ENCODE peak calls at places on chromosomes 2 and 18, in ten cellular contexts. K is sciatic nerve; C is left colon; T is mesothelial cell of epicardium; L is stimulated activated CD4-positive, alpha-beta T cell treated with anti-CD3 and anti-CD28 coated beads, Interleukin-4, amount 100 ng/mL, for 48 hours; W is EH; J is H54; U is M059J; M is foreskin fibroblast; R is NCI-H510A treated with DMSO at 0.1 percent for 48 hours. G is an unnamed sample.

GRCh38 chr2:150041721-150042450 is 445.6 kb downstream of the RND3 start:
- DNase-seq in K (no peak), C (no peak), T (peak), L (no peak), W (no peak), J (no peak), U (peak), M (peak), R (no peak), G (no peak)

GRCh38 chr2:60725466-60725865 is 30.6 kb upstream of the PAPOLG start:
- DNase-seq in K (no peak), C (no peak), T (no peak), L (no peak), W (no peak), J (no peak), U (no peak), M (no peak), R (no peak), G (no peak)

GRCh38 chr2:210584834-210585233 is 28.4 kb downstream of the CPS1 start:
- DNase-seq in K (no peak), C (no peak), T (no peak), L (no peak), W (no peak), J (no peak), U (peak), M (peak), R (no peak), G (no peak)

GRCh38 chr2:154616659-154617058 is 81.8 kb upstream of the KCNJ3 start:
- DNase-seq in K (no peak), C (no peak), T (no peak), L (no peak), W (no peak), J (no peak), U (no peak), M (no peak), R (no peak), G (no peak)

GRCh38 chr18:12255626-12256026 is 1.5 kb downstream of the CIDEA start:
- DNase-seq in K (no peak), C (no peak), T (no peak), L (no peak), W (peak), J (peak), U (peak), M (peak), R (no peak), G (no peak)

GRCh38 chr2:72198532-72199241 is 51.0 kb upstream of the CYP26B1 start:
- DNase-seq in K (no peak), C (no peak), T (no peak), L (no peak), W (peak), J (peak), U (peak), M (peak), R (no peak), G (no peak)

GRCh38 chr2:134206573-134206972 is 47.3 kb upstream of the MGAT5 start:
- DNase-seq in K (no peak), C (no peak), T (no peak), L (no peak), W (peak), J (peak), U (peak), M (peak), R (no peak), G (no peak)

GRCh38 chr2:159256159-159256558 is 30.3 kb downstream of the WDSUB1 start:
- DNase-seq in K (no peak), C (no peak), T (no peak), L (no peak), W (peak), J (no peak), U (peak), M (peak), R (no peak), G (no peak)

GRCh38 chr2:240875228-240876034 is 6.8 kb downstream of the AGXT start:
- DNase-seq in K (no peak), C (no peak), T (no peak), L (no peak), W (no peak), J (no peak), U (no peak), M (no peak), R (no peak), G (no peak)

GRCh38 chr2:174681099-174681982 is 82.9 kb downstream of the CHRNA1 start:
- DNase-seq in K (no peak), C (no peak), T (no peak), L (no peak), W (peak), J (peak), U (peak), M (peak), R (no peak), G (no peak)

GRCh38 chr18:31516432-31516831 is 18.5 kb downstream of the DSG2 start:
- DNase-seq in K (no peak), C (no peak), T (no peak), L (no peak), W (no peak), J (no peak), U (no peak), M (no peak), R (no peak), G (no peak)

GRCh38 chr2:206230060-206230890 is 44.2 kb upstream of the ZDBF2 start:
- DNase-seq in K (no peak), C (no peak), T (no peak), L (no peak), W (peak), J (no peak), U (peak), M (peak), R (peak), G (no peak)

GRCh38 chr18:26415041-26415440 is 133.3 kb downstream of the KCTD1 start:
- DNase-seq in K (no peak), C (no peak), T (no peak), L (no peak), W (peak), J (no peak), U (no peak), M (no peak), R (no peak), G (no peak)

GRCh38 chr2:163173591-163173990 is 335.0 kb upstream of the KCNH7 start:
- DNase-seq in K (no peak), C (no peak), T (no peak), L (no peak), W (no peak), J (no peak), U (no peak), M (no peak), R (no peak), G (no peak)

GRCh38 chr2:196275646-196276352 is 104.4 kb upstream of the STK17B start:
- DNase-seq in K (no peak), C (peak), T (no peak), L (no peak), W (peak), J (no peak), U (no peak), M (peak), R (no peak), G (no peak)

GRCh38 chr18:66993492-66993891 is 389.6 kb upstream of the CDH19 start:
- DNase-seq in K (no peak), C (no peak), T (no peak), L (no peak), W (no peak), J (no peak), U (peak), M (no peak), R (no peak), G (no peak)

GRCh38 chr2:73893764-73894474 is 1.1 kb downstream of the ACTG2 start:
- DNase-seq in K (no peak), C (no peak), T (no peak), L (no peak), W (no peak), J (no peak), U (no peak), M (no peak), R (no peak), G (no peak)

GRCh38 chr18:54358495-54358793 is 738 bp downstream of the C18orf54 start:
- DNase-seq in K (no peak), C (no peak), T (no peak), L (no peak), W (no peak), J (no peak), U (peak), M (peak), R (peak), G (peak)

GRCh38 chr18:63155169-63155852 is 164.3 kb downstream of the BCL2 start:
- DNase-seq in K (peak), C (peak), T (peak), L (peak), W (no peak), J (peak), U (peak), M (no peak), R (peak), G (no peak)

GRCh38 chr2:32064021-32064678 is 794 bp downstream of the SPAST start:
- DNase-seq in K (peak), C (no peak), T (no peak), L (peak), W (peak), J (no peak), U (peak), M (peak), R (peak), G (no peak)

GRCh38 chr2:134685967-134686366 is 32.8 kb downstream of the TMEM163 start:
- DNase-seq in K (no peak), C (no peak), T (no peak), L (no peak), W (no peak), J (no peak), U (no peak), M (no peak), R (no peak), G (no peak)

GRCh38 chr2:63571291-63571690 is 17.0 kb downstream of the WDPCP start:
- DNase-seq in K (no peak), C (no peak), T (no peak), L (no peak), W (no peak), J (no peak), U (no peak), M (no peak), R (no peak), G (no peak)

GRCh38 chr2:57881998-57882884 is 164.4 kb upstream of the VRK2 start:
- DNase-seq in K (no peak), C (no peak), T (no peak), L (no peak), W (peak), J (no peak), U (peak), M (peak), R (no peak), G (no peak)

GRCh38 chr18:74064510-74064909 is 83.1 kb downstream of the FBXO15 start:
- DNase-seq in K (no peak), C (no peak), T (no peak), L (no peak), W (no peak), J (no peak), U (no peak), M (no peak), R (peak), G (no peak)

GRCh38 chr18:3248670-3249359 is 1.2 kb downstream of the MYL12A start:
- DNase-seq in K (no peak), C (peak), T (no peak), L (no peak), W (peak), J (no peak), U (peak), M (peak), R (peak), G (no peak)

GRCh38 chr2:64296150-64296500 is 151.9 kb upstream of the PELI1 start:
- DNase-seq in K (no peak), C (no peak), T (no peak), L (peak), W (no peak), J (no peak), U (no peak), M (peak), R (no peak), G (no peak)

G was measured in GOT3.